ENCODE peak calls at places on chromosome 14, in seven cellular contexts. J, H, F, S, R, Q and M are unnamed samples.

GRCh38 chr14:89504602-89505320 is 87.7 kb upstream of the FOXN3 start:
- DNase-seq in Q (no peak), S (no peak), R (peak), H (no peak), J (no peak), F (no peak), M (no peak)

GRCh38 chr14:61342941-61343340 is 21.6 kb downstream of the PRKCH start:
- DNase-seq in Q (no peak), H (no peak), R (no peak), J (no peak), F (no peak), S (no peak), M (no peak)

GRCh38 chr14:33120966-33121365 is 182.3 kb downstream of the NPAS3 start:
- DNase-seq in F (no peak), S (no peak), Q (no peak), J (no peak), H (no peak), R (no peak), M (no peak)

GRCh38 chr14:33938131-33938949 is 12.5 kb downstream of the EGLN3 start:
- DNase-seq in J (peak), F (no peak), R (peak), H (peak), S (no peak), Q (peak), M (peak)

GRCh38 chr14:93824518-93825234 is 36.4 kb upstream of the PRIMA1 start:
- DNase-seq in F (no peak), J (no peak), H (no peak), R (no peak), Q (peak), S (no peak), M (no peak)

GRCh38 chr14:104363891-104364760 is 215.4 kb upstream of the C14orf180 start:
- DNase-seq in Q (no peak), R (no peak), S (no peak), F (no peak), H (no peak), J (no peak), M (no peak)

GRCh38 chr14:92677087-92677668 is 71.2 kb downstream of the LGMN start:
- DNase-seq in J (no peak), R (no peak), H (no peak), S (no peak), Q (no peak), F (peak), M (no peak)

GRCh38 chr14:56175773-56176172 is 57.6 kb downstream of the PELI2 start:
- DNase-seq in R (no peak), Q (no peak), F (no peak), H (no peak), J (no peak), S (no peak), M (no peak)

GRCh38 chr14:96442355-96442754 is 50.4 kb downstream of the AK7 start:
- DNase-seq in J (no peak), H (no peak), F (no peak), R (no peak), S (no peak), Q (no peak), M (no peak)

GRCh38 chr14:85313801-85314207 is 216.1 kb upstream of the FLRT2 start:
- DNase-seq in S (no peak), R (peak), Q (no peak), J (no peak), H (no peak), F (no peak), M (no peak)

GRCh38 chr14:74019743-74020142 is 594 bp downstream of the BBOF1 start:
- DNase-seq in S (peak), J (no peak), H (no peak), R (no peak), Q (no peak), F (no peak), M (no peak)

GRCh38 chr14:57549765-57550420 is 56.2 kb upstream of the CCDC198 start:
- DNase-seq in H (no peak), J (no peak), F (no peak), Q (no peak), S (no peak), R (no peak), M (no peak)

GRCh38 chr14:90388982-90389381 is 7.8 kb upstream of the CALM1 start:
- DNase-seq in H (no peak), R (no peak), Q (no peak), J (no peak), F (no peak), S (no peak), M (no peak)

GRCh38 chr14:91336093-91336450 is 81.5 kb downstream of the CCDC88C start:
- DNase-seq in H (no peak), R (no peak), J (no peak), S (no peak), Q (no peak), F (no peak), M (no peak)

GRCh38 chr14:61564623-61565091 is 130.7 kb upstream of the HIF1A start:
- DNase-seq in H (peak), J (peak), F (no peak), R (peak), S (peak), Q (no peak), M (no peak)